ENCODE peak calls at places on chromosome 7, in eight cellular contexts. E, G, L, S, B, M, D and Z are unnamed samples.

GRCh38 chr7:106952658-106953231 is 87.7 kb downstream of the PIK3CG start:
- DNase-seq in D (no peak), S (peak), G (peak), M (no peak), B (peak), L (peak), E (no peak), Z (no peak)

GRCh38 chr7:33421384-33421783 is 292.0 kb downstream of the BBS9 start:
- DNase-seq in B (no peak), E (no peak), D (no peak), M (no peak), L (no peak), S (no peak), G (no peak), Z (no peak)

GRCh38 chr7:18590744-18591340 is 95.3 kb downstream of the HDAC9 start:
- DNase-seq in S (no peak), L (no peak), E (peak), G (no peak), B (no peak), D (no peak), M (no peak), Z (no peak)

GRCh38 chr7:127904706-127905056 is 126.6 kb downstream of the LRRC4 start:
- DNase-seq in S (no peak), B (peak), D (no peak), G (no peak), E (no peak), M (no peak), L (no peak), Z (no peak)

GRCh38 chr7:156173748-156174353 is 361.6 kb upstream of the SHH start:
- DNase-seq in M (no peak), D (no peak), L (no peak), G (no peak), S (no peak), E (no peak), B (no peak), Z (no peak)

GRCh38 chr7:85023066-85023687 is 163.7 kb downstream of the SEMA3D start:
- DNase-seq in B (no peak), L (no peak), G (no peak), M (no peak), S (no peak), E (peak), D (no peak), Z (no peak)

GRCh38 chr7:92528188-92528957 is at the start of the genes PEX1 and RBM48:
- DNase-seq in E (peak), L (peak), S (peak), G (peak), B (peak), M (peak), D (peak), Z (peak)

GRCh38 chr7:74021546-74022320 is 6.2 kb upstream of the ELN start:
- DNase-seq in S (no peak), E (no peak), G (no peak), L (no peak), M (no peak), B (no peak), D (no peak), Z (no peak)

GRCh38 chr7:7970113-7970619 is 1.6 kb downstream of the GLCCI1 start:
- DNase-seq in B (no peak), L (no peak), S (no peak), M (no peak), G (no peak), E (no peak), D (no peak), Z (no peak)

GRCh38 chr7:18345641-18346234 is 149.8 kb upstream of the HDAC9 start:
- DNase-seq in E (peak), D (no peak), B (no peak), M (no peak), S (no peak), G (no peak), L (peak), Z (no peak)

GRCh38 chr7:96546426-96546825 is 163.2 kb downstream of the SEM1 start:
- DNase-seq in G (no peak), D (no peak), M (no peak), B (no peak), E (no peak), L (no peak), S (no peak), Z (no peak)

GRCh38 chr7:157723205-157723604 is 386.4 kb downstream of the DNAJB6 start:
- DNase-seq in D (no peak), B (no peak), E (no peak), G (peak), M (no peak), S (no peak), L (no peak), Z (no peak)

GRCh38 chr7:139916717-139917395 is 87.8 kb downstream of the TBXAS1 start:
- DNase-seq in S (no peak), L (peak), G (no peak), M (no peak), B (no peak), D (no peak), E (no peak), Z (no peak)

GRCh38 chr7:87146740-87147386 is 5.4 kb upstream of the DMTF1 start:
- DNase-seq in E (no peak), L (no peak), S (no peak), M (peak), G (peak), D (no peak), B (no peak), Z (no peak)

GRCh38 chr7:96591159-96591899 is 118.3 kb downstream of the SEM1 start:
- DNase-seq in B (no peak), M (no peak), E (no peak), S (no peak), D (no peak), L (no peak), G (no peak), Z (no peak)

DNA sequence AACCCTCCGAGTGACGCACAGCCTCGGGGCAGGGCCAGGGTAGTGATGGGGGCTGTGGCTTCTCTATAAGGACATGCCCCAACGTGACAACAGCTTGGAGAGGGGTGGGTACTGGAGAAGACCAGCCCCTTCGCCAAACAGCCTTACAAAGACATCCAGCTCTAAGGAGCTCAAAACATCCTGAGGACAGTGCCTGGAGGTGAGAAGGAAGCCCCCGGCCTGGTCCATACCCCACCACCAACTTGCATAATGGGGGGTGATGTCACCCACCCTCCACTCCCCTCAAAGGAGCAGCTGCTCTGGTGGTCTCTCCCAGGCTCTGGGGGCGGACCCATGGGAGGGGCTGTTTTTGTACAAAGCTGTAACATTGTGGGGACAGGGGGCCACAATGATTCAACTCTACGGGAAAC is 15.1 kb downstream of the PRSS2 start:
- DNase-seq in B (no peak), L (peak), D (no peak), E (no peak), S (no peak), G (no peak), M (peak), Z (no peak)
- TF ChIP-seq POLR2A in B (peak), L (peak), D (no peak), E (no peak), S (no peak), G (no peak), M (no peak), Z (peak)

DNA sequence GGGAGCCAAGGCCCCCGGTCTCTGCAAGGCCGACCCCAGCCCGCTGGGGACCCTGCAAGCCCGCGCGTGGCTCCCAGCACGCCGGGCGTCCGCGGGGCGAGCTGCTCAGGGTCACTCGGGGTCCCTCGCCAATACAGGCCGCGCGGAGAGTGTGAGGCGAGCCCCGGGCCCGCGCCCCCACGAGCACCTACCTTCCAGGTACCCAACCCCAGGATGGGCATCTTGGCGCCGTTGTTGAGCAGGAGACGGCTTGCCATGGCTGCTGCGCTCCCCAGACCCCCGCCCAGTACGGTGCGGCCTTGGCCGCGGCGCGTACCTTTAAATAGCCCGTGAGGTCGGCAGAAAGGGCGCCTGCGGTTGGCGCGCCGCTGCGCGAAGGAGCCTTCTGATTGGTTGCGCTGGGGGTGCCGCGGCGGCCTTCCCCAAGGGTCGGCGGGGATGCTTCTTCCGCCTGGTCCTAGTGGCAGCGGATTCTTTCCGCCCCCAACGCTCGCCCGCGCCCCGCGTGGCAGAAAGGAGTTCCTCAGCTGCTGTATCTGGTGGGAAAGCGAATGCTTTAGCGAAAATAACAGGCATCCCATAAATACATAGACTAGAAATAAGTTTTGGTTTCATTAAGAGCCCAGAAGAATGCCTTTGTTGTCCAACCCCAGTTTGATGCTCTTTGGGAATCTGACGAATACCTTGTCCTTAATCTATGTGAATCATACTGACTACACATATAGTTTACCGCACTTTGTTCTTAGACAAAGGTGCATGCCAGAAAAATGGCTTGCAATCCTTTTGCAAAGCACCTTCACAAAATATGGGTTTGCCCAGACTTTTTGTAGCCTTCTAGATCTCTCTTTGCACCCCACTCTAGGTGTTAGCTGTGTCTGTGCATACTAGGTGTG is at the start of gene AKR1B1:
- DNase-seq in G (peak), S (peak), B (peak), E (peak), L (peak), M (peak), D (peak), Z (peak)
- H3K27ac ChIP-seq in G (peak), S (peak), B (peak), E (peak), L (peak), M (peak), D (peak), Z (peak)

GRCh38 chr7:43726466-43726865 is 2.9 kb downstream of the COA1 start:
- DNase-seq in S (no peak), E (no peak), G (no peak), L (no peak), B (no peak), M (no peak), D (no peak), Z (no peak)

GRCh38 chr7:43729924-43730248 is 563 bp upstream of the COA1 start:
- DNase-seq in L (no peak), D (no peak), M (no peak), E (no peak), B (no peak), S (no peak), G (no peak), Z (no peak)

GRCh38 chr7:43727003-43727402 is 2.3 kb downstream of the COA1 start:
- DNase-seq in E (no peak), L (no peak), M (no peak), D (no peak), S (no peak), B (no peak), G (no peak), Z (no peak)

GRCh38 chr7:43727494-43727893 is 1.8 kb downstream of the COA1 start:
- DNase-seq in B (no peak), L (no peak), D (no peak), M (no peak), S (no peak), G (no peak), E (no peak), Z (no peak)

GRCh38 chr7:43729214-43729923 is at the start of gene COA1:
- DNase-seq in G (peak), L (peak), D (peak), M (peak), S (peak), E (peak), B (peak), Z (peak)
- TF ChIP-seq CTCF in G (no peak), L (no peak), D (no peak), M (no peak), S (no peak), E (no peak), B (peak), Z (no peak)

GRCh38 chr7:992742-993607 is 10.0 kb downstream of the CYP2W1 start:
- DNase-seq in D (peak), E (peak), B (peak), M (peak), G (peak), L (peak), S (peak), Z (peak)
- TF ChIP-seq POLR2A in D (no peak), E (no peak), B (no peak), M (no peak), G (no peak), L (no peak), S (no peak), Z (no peak)

DNA sequence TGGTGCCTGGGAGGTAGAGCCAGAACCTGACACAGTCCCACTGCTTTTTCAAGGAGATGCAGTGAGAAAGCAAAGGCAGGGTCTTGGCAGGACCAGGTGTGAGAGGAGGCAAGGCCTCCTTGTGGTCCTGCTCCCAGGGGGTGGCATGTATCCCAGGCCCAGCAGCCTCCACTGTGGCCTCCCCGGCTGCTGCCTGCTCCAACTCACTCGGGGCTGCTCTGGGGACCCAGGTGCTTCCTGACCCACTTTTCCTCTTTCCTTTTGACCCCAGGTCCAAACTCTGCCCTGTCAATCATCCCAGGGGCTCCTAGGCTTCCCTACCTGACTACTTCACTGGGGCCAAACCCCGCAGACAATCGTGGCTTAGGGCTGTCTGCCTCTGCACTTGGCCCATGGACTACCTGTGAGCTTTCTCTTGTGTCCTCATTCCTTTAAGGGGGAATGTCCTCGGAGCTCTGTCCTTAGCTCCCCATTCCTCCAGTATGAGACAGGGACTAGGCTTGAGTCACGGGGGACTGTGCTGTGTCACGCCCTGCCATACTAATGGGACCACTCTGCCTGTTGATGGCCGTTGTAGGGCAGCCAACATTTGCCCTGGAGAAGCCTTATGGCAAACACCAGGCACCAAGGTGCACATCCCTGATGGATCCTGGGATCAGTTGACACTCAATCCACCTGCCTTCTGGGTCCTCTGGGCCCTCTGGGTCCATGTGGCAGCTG is 1.1 kb upstream of the AEBP1 start:
- DNase-seq in M (peak), B (no peak), E (no peak), G (no peak), L (no peak), D (no peak), S (no peak), Z (no peak)
- H3K27ac ChIP-seq in M (no peak), B (peak), E (no peak), G (peak), L (peak), D (peak), S (no peak), Z (peak)

GRCh38 chr7:149471289-149471953 is 10.6 kb upstream of the ZNF777 start:
- DNase-seq in D (no peak), M (no peak), B (no peak), L (no peak), E (no peak), S (no peak), G (no peak), Z (no peak)

GRCh38 chr7:149476791-149477190 is 15.9 kb upstream of the ZNF777 start:
- DNase-seq in L (no peak), M (no peak), E (no peak), S (no peak), B (no peak), G (no peak), D (no peak), Z (no peak)

GRCh38 chr7:149475121-149476045 is 14.5 kb upstream of the ZNF777 start:
- DNase-seq in E (no peak), D (no peak), S (no peak), G (no peak), M (no peak), B (no peak), L (no peak), Z (no peak)

GRCh38 chr7:149473251-149473650 is 12.4 kb upstream of the ZNF777 start:
- DNase-seq in E (no peak), B (no peak), G (no peak), D (no peak), L (no peak), S (no peak), M (no peak), Z (no peak)

GRCh38 chr7:149474309-149475120 is 13.7 kb upstream of the ZNF777 start:
- DNase-seq in L (no peak), S (no peak), D (no peak), B (no peak), G (no peak), E (no peak), M (peak), Z (no peak)
- TF ChIP-seq CTCF in L (no peak), S (no peak), D (no peak), B (no peak), G (no peak), E (no peak), M (no peak), Z (no peak)

GRCh38 chr7:2558620-2559282 is at the start of gene IQCE:
- DNase-seq in D (peak), M (peak), B (peak), S (peak), L (peak), G (peak), E (peak), Z (no peak)

GRCh38 chr7:2554654-2555053 is 670 bp downstream of the BRAT1 start:
- DNase-seq in B (no peak), D (no peak), M (peak), S (no peak), G (no peak), L (no peak), E (no peak), Z (no peak)

GRCh38 chr7:2553831-2554581 is 1.3 kb downstream of the BRAT1 start:
- DNase-seq in L (no peak), E (no peak), G (no peak), S (no peak), D (no peak), M (no peak), B (no peak), Z (no peak)

GRCh38 chr7:2553108-2553507 is 2.2 kb downstream of the BRAT1 start:
- DNase-seq in L (no peak), S (no peak), M (no peak), G (no peak), D (no peak), E (no peak), B (no peak), Z (no peak)

DNA sequence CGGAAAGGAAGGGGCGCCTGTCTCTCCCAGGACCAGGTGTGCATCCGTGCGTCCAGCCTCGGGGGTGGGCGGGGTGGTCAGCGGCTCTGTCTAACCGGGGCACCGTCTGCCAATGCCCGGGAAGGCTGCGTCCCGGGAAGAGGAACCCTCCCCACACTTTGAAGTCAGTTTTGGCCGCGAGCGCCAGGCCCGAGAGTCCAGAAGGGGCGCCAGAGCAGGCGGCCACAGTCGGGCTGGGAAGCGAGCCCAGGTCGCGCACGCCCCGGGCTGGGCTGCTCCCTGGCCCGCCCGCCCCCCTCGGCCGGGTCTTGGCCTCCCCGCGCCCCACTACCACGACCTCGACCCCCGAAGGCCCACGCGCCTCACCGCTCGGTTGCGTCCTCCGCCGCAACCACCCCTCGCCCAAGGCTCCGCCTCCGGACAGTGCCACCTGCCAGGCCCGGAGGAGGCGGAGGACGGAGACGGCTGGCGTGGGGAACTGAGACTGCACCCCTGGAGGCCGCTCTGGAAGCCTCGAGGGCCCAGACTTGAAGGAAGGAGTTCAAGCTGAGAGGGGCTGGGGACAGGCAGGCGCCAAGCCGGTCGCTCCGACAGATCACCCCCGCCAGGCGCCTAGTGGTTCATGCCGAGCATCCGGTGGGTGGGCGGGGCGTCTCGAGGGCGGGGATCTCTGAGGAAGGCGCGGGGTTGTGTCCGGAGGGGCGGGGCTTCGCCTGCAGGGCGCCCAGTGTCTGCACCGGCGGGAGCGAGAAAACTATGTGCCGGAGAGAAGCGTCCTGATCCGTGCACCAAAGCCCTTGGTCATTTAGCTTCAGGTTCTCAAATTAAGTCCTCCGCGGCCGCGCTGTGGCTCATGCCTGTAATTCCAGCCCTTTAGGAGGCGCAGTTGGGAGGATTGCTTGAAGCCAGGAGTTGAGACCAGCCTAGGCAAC is at the start of gene BRAT1:
- DNase-seq in L (peak), E (peak), M (peak), S (peak), D (peak), G (peak), B (peak), Z (peak)
- TF ChIP-seq POLR2A in L (peak), E (peak), M (peak), S (peak), D (no peak), G (peak), B (peak), Z (peak)

DNA sequence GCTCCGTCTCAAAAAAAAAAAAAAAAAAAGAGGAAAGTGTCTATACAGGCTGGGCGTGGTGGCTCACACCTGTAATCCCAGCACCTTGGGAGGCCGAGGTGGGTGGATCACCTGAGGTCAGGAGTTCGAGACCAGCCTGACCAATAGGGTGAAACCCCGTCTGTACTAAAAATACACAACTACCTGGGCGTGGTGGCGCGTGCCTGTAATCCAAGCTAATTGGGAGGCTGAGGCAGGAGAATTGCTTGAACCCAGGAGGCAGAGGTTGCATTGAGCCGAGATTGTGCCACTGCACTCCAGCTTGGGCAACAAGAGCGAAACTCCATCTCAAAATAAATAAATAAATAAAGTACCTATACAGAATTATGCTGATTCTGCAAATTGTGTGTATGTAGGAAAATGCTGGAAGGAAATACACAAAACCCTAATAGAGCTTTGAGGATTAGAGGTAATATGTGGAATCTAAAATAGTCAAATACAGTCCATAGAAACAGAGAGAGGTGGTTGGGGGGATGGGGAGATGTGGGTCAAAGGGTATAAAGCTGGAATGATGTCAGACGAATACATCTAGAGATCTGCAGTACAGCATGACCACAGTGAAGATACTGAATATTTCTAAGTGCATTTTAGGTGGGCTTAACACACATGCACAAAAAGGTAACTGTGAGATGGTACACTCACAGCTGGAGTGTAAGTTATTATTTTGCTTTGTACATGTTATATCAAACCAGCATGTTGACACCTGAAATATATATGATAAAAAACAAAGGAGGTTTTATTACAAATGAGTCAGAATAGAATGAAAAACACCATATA is 174.5 kb upstream of the KLF14 start:
- DNase-seq in M (no peak), D (no peak), S (no peak), E (no peak), G (no peak), B (no peak), L (no peak), Z (no peak)
- H3K27ac ChIP-seq in M (no peak), D (no peak), S (no peak), E (peak), G (no peak), B (no peak), L (peak), Z (no peak)